ENCODE peak calls at places on chromosomes 5 and 9, in eight cellular contexts. J is neural crest cell, L is HT-29, Q is HS-27A, M is iris pigment epithelial cell, C is amniotic stem cell, D is endothelial cell, B is PC-9. E is an unnamed sample.

GRCh38 chr5:135834639-135835529 is at the start of gene SLC25A48:
- DNase-seq in M (peak), Q (no peak), J (peak), B (no peak), L (peak), D (peak), C (no peak), E (peak)

GRCh38 chr9:81680506-81680905 is 8.8 kb downstream of the TLE1 start:
- DNase-seq in C (no peak), L (no peak), B (no peak), M (no peak), Q (no peak), J (no peak), D (no peak), E (no peak)

GRCh38 chr9:90098456-90098855 is 493.6 kb downstream of the GADD45G start:
- DNase-seq in C (no peak), D (no peak), B (no peak), M (no peak), L (no peak), Q (no peak), J (no peak), E (no peak)

GRCh38 chr9:101326501-101326900 is 58.3 kb downstream of the BAAT start:
- DNase-seq in D (no peak), M (no peak), J (no peak), C (no peak), B (no peak), Q (no peak), L (peak), E (no peak)

GRCh38 chr9:19998153-19998552 is 209.3 kb upstream of the SLC24A2 start:
- DNase-seq in J (no peak), B (no peak), M (peak), C (no peak), Q (no peak), L (peak), D (no peak), E (no peak)

GRCh38 chr9:121880343-121880742 is 212.8 kb downstream of the TTLL11 start:
- DNase-seq in M (peak), B (no peak), D (no peak), J (no peak), L (no peak), Q (no peak), C (no peak), E (no peak)

GRCh38 chr9:112629890-112630485 is 87.9 kb downstream of the INIP start:
- DNase-seq in M (no peak), D (no peak), J (no peak), B (no peak), L (no peak), C (no peak), Q (no peak), E (peak)

GRCh38 chr5:19172926-19173425 is 815.0 kb downstream of the CDH18 start:
- DNase-seq in Q (no peak), J (no peak), D (no peak), C (no peak), M (no peak), B (no peak), L (no peak), E (no peak)

GRCh38 chr5:136022965-136023364 is 5.8 kb upstream of the TGFBI start:
- DNase-seq in D (no peak), J (no peak), L (no peak), C (no peak), B (no peak), M (no peak), Q (no peak), E (no peak)

GRCh38 chr9:116924462-116925110 is 237.5 kb downstream of the TRIM32 start:
- DNase-seq in J (no peak), L (no peak), B (no peak), M (no peak), Q (no peak), C (no peak), D (no peak), E (no peak)

GRCh38 chr5:135048286-135048685 is 14.3 kb upstream of the PITX1 start:
- DNase-seq in L (no peak), C (no peak), B (no peak), D (no peak), J (no peak), M (no peak), Q (no peak), E (no peak)

GRCh38 chr9:112091805-112092204 is 83.3 kb downstream of the SUSD1 start:
- DNase-seq in B (no peak), Q (no peak), C (no peak), M (peak), D (no peak), J (no peak), L (no peak), E (no peak)

GRCh38 chr5:119537704-119538103 is 85.4 kb downstream of the HSD17B4 start:
- DNase-seq in Q (no peak), M (peak), D (no peak), L (no peak), C (no peak), J (no peak), B (peak), E (no peak)

GRCh38 chr5:10552183-10553143 is 11.4 kb upstream of the ANKRD33B start:
- DNase-seq in Q (no peak), C (no peak), L (no peak), J (no peak), B (peak), M (peak), D (no peak), E (no peak)

GRCh38 chr5:50807661-50808060 is 141.2 kb downstream of the PARP8 start:
- DNase-seq in L (no peak), J (no peak), Q (no peak), D (no peak), B (no peak), M (peak), C (no peak), E (no peak)

GRCh38 chr9:90024419-90024818 is 419.6 kb downstream of the GADD45G start:
- DNase-seq in L (no peak), C (no peak), B (no peak), D (no peak), M (no peak), J (no peak), Q (no peak), E (no peak)

GRCh38 chr9:35861161-35861897 is 8.9 kb downstream of the OR13J1 start:
- DNase-seq in M (no peak), D (no peak), L (no peak), C (no peak), Q (no peak), J (no peak), B (no peak), E (no peak)

GRCh38 chr5:137186759-137187461 is 312.2 kb downstream of the SPOCK1 start:
- DNase-seq in C (peak), L (no peak), B (no peak), Q (no peak), D (no peak), J (no peak), M (peak), E (no peak)

GRCh38 chr9:72983056-72983455 is 30.2 kb upstream of the ALDH1A1 start:
- DNase-seq in J (no peak), L (peak), C (no peak), B (no peak), Q (no peak), M (no peak), D (no peak), E (no peak)

GRCh38 chr5:87650284-87650683 is 237.6 kb upstream of the CCNH start:
- DNase-seq in B (no peak), M (peak), D (no peak), Q (no peak), C (no peak), L (no peak), J (no peak), E (peak)

GRCh38 chr5:153523831-153524230 is 33.4 kb downstream of the GRIA1 start:
- DNase-seq in M (peak), L (no peak), C (no peak), D (no peak), B (no peak), Q (peak), J (no peak), E (no peak)

GRCh38 chr5:56534102-56534501 is 281.2 kb upstream of the MAP3K1 start:
- DNase-seq in L (peak), C (no peak), J (no peak), M (peak), D (no peak), Q (no peak), B (peak), E (no peak)

GRCh38 chr9:137348781-137349470 is 46.9 kb upstream of the NRARP start:
- DNase-seq in B (no peak), J (no peak), Q (no peak), L (no peak), C (no peak), D (no peak), M (no peak), E (peak)

GRCh38 chr5:149636861-149637246 is 55.6 kb downstream of the ARHGEF37 start:
- DNase-seq in B (peak), M (peak), L (peak), Q (no peak), J (peak), D (peak), C (no peak), E (peak)

E was measured in D341Med.